ENCODE peak calls at places on chromosomes 4 and X, in six cellular contexts. P is nephron progenitor cell, A is choroid plexus epithelial cell, F is left lung, S is transverse colon, E is fibroblast of pulmonary artery. Q is an unnamed sample.

GRCh38 chr4:144174401-144175067 is 34.0 kb upstream of the GYPA start:
- DNase-seq in E (peak), A (peak), S (no peak), F (no peak), P (no peak), Q (no peak)

GRCh38 chrX:152876931-152877840 is 20.7 kb upstream of the ZNF185 start:
- DNase-seq in S (no peak), P (no peak), F (no peak), E (no peak), A (no peak), Q (no peak)

GRCh38 chrX:5936438-5936837 is 292.2 kb downstream of the NLGN4X start:
- DNase-seq in P (peak), E (no peak), F (no peak), S (no peak), A (no peak), Q (no peak)

GRCh38 chrX:66013195-66013816 is 26.6 kb downstream of the VSIG4 start:
- DNase-seq in A (no peak), E (no peak), P (no peak), F (no peak), S (no peak), Q (peak)

GRCh38 chr4:138522366-138522765 is 280.2 kb upstream of the SLC7A11 start:
- DNase-seq in A (peak), E (peak), F (no peak), S (no peak), P (no peak), Q (no peak)

GRCh38 chr4:12926189-12927066 is 557.7 kb downstream of the RAB28 start:
- DNase-seq in P (peak), E (no peak), A (peak), F (no peak), S (no peak), Q (no peak)

GRCh38 chr4:73034896-73035295 is 34.6 kb downstream of the COX18 start:
- DNase-seq in S (no peak), E (no peak), P (no peak), A (peak), F (no peak), Q (no peak)

GRCh38 chrX:11423362-11423818 is 130.2 kb downstream of the AMELX start:
- DNase-seq in A (peak), S (peak), P (no peak), E (peak), F (no peak), Q (peak)

GRCh38 chr4:3340038-3340702 is 47.3 kb downstream of the RGS12 start:
- DNase-seq in P (no peak), E (no peak), A (no peak), F (no peak), S (no peak), Q (no peak)

GRCh38 chrX:132810964-132811712 is 147.3 kb downstream of the HS6ST2 start:
- DNase-seq in F (no peak), P (no peak), A (no peak), E (no peak), S (no peak), Q (no peak)

GRCh38 chrX:68190799-68191198 is 242.5 kb downstream of the OPHN1 start:
- DNase-seq in E (no peak), F (no peak), A (no peak), S (no peak), P (no peak), Q (no peak)

GRCh38 chrX:124217289-124218251 is 114.9 kb upstream of the TEX13D start:
- DNase-seq in E (peak), F (peak), A (no peak), P (peak), S (peak), Q (no peak)

GRCh38 chrX:124226129-124226528 is 106.3 kb upstream of the TEX13D start:
- DNase-seq in F (no peak), E (no peak), P (no peak), S (no peak), A (no peak), Q (no peak)

GRCh38 chrX:124228849-124229248 is 103.6 kb upstream of the TEX13D start:
- DNase-seq in P (no peak), E (no peak), F (no peak), S (no peak), A (no peak), Q (no peak)

GRCh38 chrX:124229374-124229773 is 103.1 kb upstream of the TEX13D start:
- DNase-seq in P (no peak), E (no peak), A (no peak), F (no peak), S (no peak), Q (no peak)

GRCh38 chrX:124223524-124223923 is 108.9 kb upstream of the TEX13D start:
- DNase-seq in P (no peak), F (no peak), E (no peak), S (no peak), A (no peak), Q (no peak)
- TF ChIP-seq CTCF in P (peak), F (no peak), E (no peak), S (no peak), A (no peak), Q (no peak)

GRCh38 chrX:12770440-12770839 is 20.8 kb upstream of the PRPS2 start:
- DNase-seq in P (no peak), A (peak), E (peak), S (no peak), F (no peak), Q (no peak)
- TF ChIP-seq CTCF in P (peak), A (peak), E (peak), S (peak), F (no peak), Q (peak)

GRCh38 chr4:4595252-4595651 is 53.4 kb upstream of the STX18 start:
- DNase-seq in A (no peak), E (no peak), S (no peak), P (no peak), F (no peak), Q (no peak)
- TF ChIP-seq CTCF in A (peak), E (peak), S (no peak), P (no peak), F (no peak), Q (no peak)

GRCh38 chr4:6681191-6681590 is 12.5 kb upstream of the S100P start:
- DNase-seq in S (no peak), A (no peak), F (no peak), E (no peak), P (no peak), Q (no peak)

GRCh38 chr4:6682862-6683590 is 10.7 kb upstream of the S100P start:
- DNase-seq in E (no peak), P (no peak), F (no peak), A (no peak), S (no peak), Q (no peak)

GRCh38 chr4:6684656-6685055 is 9.0 kb upstream of the S100P start:
- DNase-seq in F (no peak), A (no peak), S (no peak), E (no peak), P (no peak), Q (no peak)

GRCh38 chr4:6676722-6677558 is 16.7 kb upstream of the S100P start:
- DNase-seq in F (no peak), A (no peak), S (no peak), P (no peak), E (no peak), Q (no peak)

DNA sequence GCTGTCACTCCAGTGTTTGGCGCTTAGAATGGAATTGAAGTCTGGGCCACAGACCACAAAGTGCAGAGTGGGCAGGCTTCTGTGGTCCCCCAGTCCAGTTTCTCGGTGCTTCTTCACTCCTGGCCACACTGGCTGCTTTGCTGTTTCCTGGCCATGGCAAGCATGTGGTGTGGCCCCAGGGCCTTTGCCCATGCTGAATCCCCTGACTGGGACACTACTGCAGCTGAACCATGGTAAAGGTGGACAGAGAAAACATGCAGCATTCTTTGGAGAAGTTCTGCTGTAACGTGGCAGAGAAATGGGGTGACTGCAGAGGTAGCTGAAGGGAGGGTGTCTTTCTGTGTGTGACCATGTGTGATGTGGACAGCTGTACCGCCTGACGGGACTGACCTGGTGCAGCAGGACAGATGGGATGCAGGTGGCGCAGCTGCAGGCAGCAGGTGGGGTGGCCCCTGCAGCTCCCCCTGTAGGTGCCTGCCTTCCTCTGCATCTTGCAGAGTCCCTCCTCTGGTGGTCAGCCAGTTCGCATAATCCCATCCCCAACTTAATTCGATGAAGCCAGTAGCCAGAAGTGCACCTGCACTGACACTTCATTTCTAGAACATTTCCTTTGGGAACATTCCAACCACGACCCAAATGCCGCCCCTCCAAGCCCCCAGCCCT is 13.2 kb upstream of the S100P start:
- DNase-seq in F (no peak), P (no peak), S (no peak), E (no peak), A (no peak), Q (no peak)
- TF ChIP-seq CTCF in F (no peak), P (no peak), S (no peak), E (peak), A (peak), Q (no peak)

GRCh38 chr4:53619431-53619830 is 28.1 kb upstream of the LNX1 start:
- DNase-seq in F (no peak), S (no peak), P (no peak), E (no peak), A (no peak), Q (no peak)

GRCh38 chr4:53622739-53623151 is 31.5 kb upstream of the LNX1 start:
- DNase-seq in E (peak), P (no peak), A (peak), S (no peak), F (no peak), Q (no peak)

GRCh38 chr4:53618321-53618720 is 27.0 kb upstream of the LNX1 start:
- DNase-seq in S (no peak), A (no peak), P (no peak), F (no peak), E (no peak), Q (no peak)

GRCh38 chr4:53617101-53617680 is 25.9 kb upstream of the LNX1 start:
- DNase-seq in E (no peak), S (no peak), P (no peak), A (no peak), F (no peak), Q (no peak)

DNA sequence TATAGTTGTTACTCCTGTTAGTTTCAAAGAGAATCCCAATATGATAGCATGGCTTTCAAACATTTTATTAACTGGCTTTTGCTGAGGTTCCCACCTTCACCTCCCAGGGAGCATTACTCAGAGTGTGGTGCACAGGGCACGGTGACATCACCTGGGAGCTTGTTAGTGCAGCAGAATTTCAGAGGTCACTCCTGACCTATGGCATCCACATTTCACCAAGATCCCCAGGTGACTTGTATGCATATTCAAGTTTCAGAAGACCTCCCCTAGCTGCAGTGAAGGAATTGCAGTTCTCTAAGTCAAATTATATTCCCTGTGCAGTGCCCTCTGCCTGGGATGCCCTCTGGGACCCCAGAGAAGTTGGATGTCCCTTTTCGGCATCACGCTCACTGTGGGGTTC is 29.7 kb upstream of the LNX1 start:
- DNase-seq in A (peak), F (no peak), S (no peak), P (no peak), E (no peak), Q (no peak)
- TF ChIP-seq CTCF in A (peak), F (no peak), S (no peak), P (no peak), E (peak), Q (no peak)

DNA sequence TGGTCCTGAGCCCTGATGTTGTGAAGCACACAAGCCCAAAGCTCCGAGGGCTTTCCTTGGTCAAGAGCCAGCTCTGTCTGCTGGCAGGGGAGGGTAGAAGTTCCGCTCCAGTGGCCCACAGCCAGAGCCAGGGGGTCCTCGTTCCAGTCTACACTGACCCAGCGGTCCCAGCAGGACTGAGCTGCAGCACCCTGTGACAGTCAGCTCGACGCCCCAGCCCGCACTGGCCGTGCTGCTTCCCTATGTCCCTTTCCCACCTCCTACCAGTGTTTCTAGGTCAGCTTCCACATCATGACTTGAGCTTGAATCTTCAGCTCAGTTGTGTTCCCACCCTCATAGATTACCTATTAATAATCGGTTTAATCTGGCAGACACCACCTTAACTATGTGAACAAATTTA is 22.5 kb upstream of the DCTD start:
- DNase-seq in A (no peak), P (no peak), F (no peak), E (no peak), S (no peak), Q (no peak)
- TF ChIP-seq CTCF in A (no peak), P (no peak), F (no peak), E (no peak), S (no peak), Q (no peak)

GRCh38 chr4:125353131-125353530 is 38.4 kb downstream of the FAT4 start:
- DNase-seq in F (no peak), E (no peak), P (no peak), A (no peak), S (no peak), Q (no peak)
- TF ChIP-seq CTCF in F (no peak), E (no peak), P (no peak), A (no peak), S (no peak), Q (no peak)

DNA sequence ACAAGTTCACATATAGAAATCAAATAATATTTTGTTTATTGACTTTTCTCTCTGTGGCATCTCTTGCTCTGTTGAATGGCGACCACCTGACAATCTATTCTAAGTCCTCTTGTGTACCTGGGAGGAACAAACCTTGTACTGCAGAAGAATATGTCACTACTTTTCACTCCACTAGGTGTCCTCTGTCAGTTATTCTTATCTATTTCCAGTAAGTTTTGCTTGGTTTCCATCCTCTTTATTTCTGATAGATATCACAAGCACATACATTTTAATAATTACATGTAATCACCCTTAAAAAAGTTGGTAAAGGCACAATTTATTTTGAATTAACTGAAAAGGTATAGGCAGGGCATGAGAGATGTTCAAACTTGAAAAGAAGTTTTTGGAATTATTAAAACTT is 238.4 kb downstream of the SNCA start:
- DNase-seq in P (no peak), E (peak), S (no peak), F (no peak), A (peak), Q (no peak)
- TF ChIP-seq CTCF in P (peak), E (peak), S (peak), F (no peak), A (peak), Q (peak)

Q was measured in CD14-positive monocyte.